ENCODE peak calls at places on chromosomes 1 and 21, in five cellular contexts. S, U, F, C and K are unnamed samples.

GRCh38 chr1:214386333-214386732 is 105.4 kb downstream of the SMYD2 start:
- DNase-seq in U (no peak), S (no peak), F (no peak), C (no peak), K (no peak)

GRCh38 chr1:153612755-153613331 is at the start of gene S100A16:
- DNase-seq in C (peak), F (peak), S (no peak), U (peak), K (peak)

GRCh38 chr21:43727571-43728466 is 8.9 kb downstream of the PDXK start:
- DNase-seq in U (no peak), S (no peak), F (peak), C (peak), K (no peak)

GRCh38 chr1:101039245-101039644 is 13.7 kb upstream of the DPH5 start:
- DNase-seq in S (no peak), U (no peak), C (no peak), F (no peak), K (no peak)

GRCh38 chr1:165408518-165408917 is 36.4 kb downstream of the RXRG start:
- DNase-seq in S (peak), F (peak), U (no peak), C (no peak), K (no peak)

GRCh38 chr1:1162597-1163537 is 10.8 kb upstream of the TTLL10 start:
- DNase-seq in F (peak), C (peak), S (no peak), U (no peak), K (no peak)

GRCh38 chr1:2629627-2630497 is 3.0 kb downstream of the MMEL1 start:
- DNase-seq in S (no peak), C (peak), U (no peak), F (no peak), K (no peak)

GRCh38 chr1:9455487-9456237 is 83.6 kb upstream of the SLC25A33 start:
- DNase-seq in U (peak), C (peak), F (peak), S (peak), K (no peak)

GRCh38 chr1:31434101-31434871 is 21.3 kb downstream of the SERINC2 start:
- DNase-seq in U (no peak), F (peak), S (peak), C (peak), K (no peak)

GRCh38 chr1:154998201-154998780 is 4.3 kb upstream of the ZBTB7B start:
- DNase-seq in U (no peak), F (no peak), S (no peak), C (peak), K (no peak)

GRCh38 chr1:156839426-156840109 is 19.3 kb downstream of the INSRR start:
- DNase-seq in C (no peak), U (no peak), S (peak), F (no peak), K (no peak)

GRCh38 chr21:38327984-38328383 is 71.2 kb downstream of the KCNJ15 start:
- DNase-seq in S (no peak), U (no peak), F (no peak), C (no peak), K (peak)

GRCh38 chr1:156510709-156511108 is 10.1 kb upstream of the MEF2D start:
- DNase-seq in U (peak), C (peak), S (no peak), F (peak), K (peak)

GRCh38 chr1:24465099-24465498 is 37.5 kb upstream of the RCAN3 start:
- DNase-seq in F (no peak), C (no peak), U (no peak), S (no peak), K (no peak)

GRCh38 chr1:44043176-44044070 is 12.2 kb upstream of the SLC6A9 start:
- DNase-seq in S (peak), C (no peak), U (no peak), F (no peak), K (no peak)

GRCh38 chr1:98749152-98749756 is 87.7 kb downstream of the SNX7 start:
- DNase-seq in C (no peak), S (no peak), F (no peak), U (no peak), K (no peak)

GRCh38 chr1:28601696-28602095 is 9.6 kb downstream of the RAB42 start:
- DNase-seq in U (peak), S (no peak), F (no peak), C (no peak), K (no peak)

GRCh38 chr1:173527151-173527826 is 50.2 kb downstream of the PRDX6 start:
- DNase-seq in F (no peak), C (no peak), S (no peak), U (peak), K (no peak)

GRCh38 chr21:39430457-39430856 is 15.1 kb downstream of the LCA5L start:
- DNase-seq in U (no peak), C (no peak), S (peak), F (no peak), K (no peak)

GRCh38 chr1:40404670-40405462 is 31.3 kb downstream of the SMAP2 start:
- DNase-seq in F (no peak), C (no peak), S (peak), U (no peak), K (no peak)

GRCh38 chr1:117967472-117967871 is 37.9 kb downstream of the WDR3 start:
- DNase-seq in F (no peak), C (no peak), U (no peak), S (peak), K (no peak)

GRCh38 chr1:205355054-205355453 is 1.7 kb downstream of the KLHDC8A start:
- DNase-seq in U (no peak), S (no peak), F (peak), C (peak), K (no peak)

GRCh38 chr1:224266105-224266935 is 63.7 kb downstream of the NVL start:
- DNase-seq in S (no peak), F (no peak), C (no peak), U (no peak), K (no peak)

GRCh38 chr1:81760487-81761097 is 40.1 kb upstream of the ADGRL2 start:
- DNase-seq in F (no peak), U (no peak), S (peak), C (no peak), K (no peak)

GRCh38 chr1:28482702-28483101 is 23.1 kb upstream of the RCC1 start:
- DNase-seq in S (no peak), F (no peak), U (no peak), C (no peak), K (no peak)

GRCh38 chr1:24415334-24415909 is at the start of gene NIPAL3:
- DNase-seq in U (peak), S (peak), C (peak), F (peak), K (peak)

GRCh38 chr1:25034736-25035522 is 104.9 kb upstream of the RUNX3 start:
- DNase-seq in C (no peak), U (no peak), S (no peak), F (no peak), K (no peak)

GRCh38 chr1:2595812-2596529 is 9.4 kb downstream of the PRXL2B start:
- DNase-seq in S (no peak), C (peak), F (no peak), U (no peak), K (peak)

GRCh38 chr21:34511787-34512451 is at the start of gene KCNE1:
- DNase-seq in S (no peak), U (peak), C (no peak), F (no peak), K (no peak)

GRCh38 chr1:16241116-16241763 is 4.3 kb upstream of the CPLANE2 start:
- DNase-seq in F (no peak), U (no peak), C (no peak), S (no peak), K (no peak)

GRCh38 chr1:91400133-91400725 is 4.4 kb downstream of the HFM1 start:
- DNase-seq in U (no peak), C (no peak), S (peak), F (no peak), K (no peak)

DNA sequence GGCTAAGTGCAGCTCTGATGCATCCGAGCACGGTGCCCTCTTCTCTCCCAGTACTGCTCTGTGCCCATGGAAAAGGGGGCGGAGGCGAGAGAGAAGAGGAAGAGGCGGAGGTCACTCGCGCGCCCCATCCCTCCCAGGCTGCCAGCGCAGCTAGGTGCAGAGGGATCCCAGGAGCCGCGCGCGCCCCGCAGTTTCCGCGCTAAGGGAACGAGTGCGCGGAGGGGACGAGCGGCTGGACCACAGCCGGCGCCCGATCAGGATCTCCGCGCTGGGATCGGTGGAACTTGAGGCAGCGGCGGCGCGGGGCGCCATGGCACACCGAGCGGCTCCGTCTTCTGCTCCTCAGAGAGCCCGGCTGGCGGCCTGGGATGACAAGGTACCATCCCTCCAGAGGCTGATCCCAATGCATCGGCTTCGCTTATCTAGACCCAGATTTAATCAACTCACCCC is at the start of gene PTGFR:
- DNase-seq in U (peak), F (no peak), S (peak), C (peak), K (no peak)
- H3K4me3 ChIP-seq in U (peak), F (peak), S (peak), C (peak), K (peak)

GRCh38 chr1:112674986-112675727 is 698 bp downstream of the MOV10 start:
- DNase-seq in C (peak), S (peak), F (no peak), U (peak), K (no peak)

GRCh38 chr1:112674440-112674985 is at the start of gene MOV10:
- DNase-seq in C (peak), U (peak), S (peak), F (peak), K (peak)

GRCh38 chr1:112673589-112674439 is 645 bp upstream of the MOV10 start:
- DNase-seq in S (peak), C (no peak), U (peak), F (no peak), K (no peak)

GRCh38 chr1:112672842-112673241 is 1.6 kb upstream of the MOV10 start:
- DNase-seq in C (no peak), U (no peak), F (no peak), S (no peak), K (no peak)

GRCh38 chr1:112672009-112672408 is 2.5 kb upstream of the MOV10 start:
- DNase-seq in C (no peak), S (no peak), U (no peak), F (no peak), K (no peak)
- H3K27ac ChIP-seq in C (no peak), S (no peak), U (no peak), F (no peak), K (no peak)

GRCh38 chr1:115364044-115364775 is 26.2 kb upstream of the NGF start:
- DNase-seq in S (no peak), U (no peak), C (no peak), F (no peak), K (no peak)
- TF ChIP-seq CTCF in S (no peak), U (no peak), C (no peak), F (no peak), K (no peak)

DNA sequence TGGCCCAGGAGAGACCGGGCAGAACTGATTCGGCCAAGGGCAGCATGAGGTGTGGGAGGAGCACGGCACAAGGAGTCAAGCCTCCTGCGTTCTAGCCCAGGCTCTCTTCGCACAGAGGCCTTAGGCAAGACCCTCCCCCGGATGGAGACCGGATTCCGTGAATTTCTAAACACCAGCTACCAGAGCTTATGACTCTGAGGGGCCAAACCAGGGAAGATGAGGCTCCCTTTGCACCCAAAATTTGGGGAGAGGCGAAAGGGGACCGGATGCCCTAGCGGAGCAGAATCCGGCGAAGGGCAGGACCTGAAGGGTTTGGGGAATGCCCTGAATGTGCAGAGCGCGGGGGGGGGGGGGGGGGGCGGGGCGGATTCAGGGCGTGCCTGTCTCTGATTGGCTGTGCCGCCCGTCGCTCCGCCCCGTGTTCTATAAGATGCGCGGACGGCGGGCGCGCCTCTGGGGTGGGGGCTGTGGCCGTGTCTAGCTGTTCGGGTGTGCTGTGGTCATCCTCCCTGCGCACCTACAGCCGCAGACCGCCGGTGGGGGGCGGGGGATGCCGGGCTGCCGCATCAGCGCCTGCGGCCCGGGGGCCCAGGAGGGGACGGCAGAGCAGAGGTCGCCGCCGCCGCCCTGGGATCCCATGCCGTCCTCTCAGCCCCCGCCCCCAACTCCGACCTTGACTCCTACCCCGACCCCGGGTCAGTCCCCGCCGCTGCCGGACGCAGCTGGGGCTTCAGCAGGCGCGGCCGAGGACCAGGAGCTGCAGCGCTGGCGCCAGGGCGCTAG is at the start of gene TRNP1:
- DNase-seq in U (peak), S (peak), F (peak), C (peak), K (no peak)
- H3K4me3 ChIP-seq in U (peak), S (peak), F (peak), C (peak), K (peak)

GRCh38 chr1:184049836-184050468 is 1.6 kb upstream of the TSEN15 start:
- DNase-seq in F (no peak), U (no peak), C (no peak), S (no peak), K (no peak)

GRCh38 chr1:184049291-184049690 is 2.2 kb upstream of the TSEN15 start:
- DNase-seq in S (no peak), F (no peak), C (no peak), U (no peak), K (no peak)

GRCh38 chr1:184051138-184051484 is 419 bp upstream of the TSEN15 start:
- DNase-seq in F (no peak), S (no peak), U (no peak), C (no peak), K (no peak)

GRCh38 chr1:184050631-184051030 is 899 bp upstream of the TSEN15 start:
- DNase-seq in F (no peak), S (no peak), U (no peak), C (no peak), K (no peak)

GRCh38 chr1:184048841-184049240 is 2.7 kb upstream of the TSEN15 start:
- DNase-seq in U (no peak), C (no peak), S (no peak), F (no peak), K (no peak)
- H3K27ac ChIP-seq in U (no peak), C (no peak), S (no peak), F (no peak), K (no peak)

GRCh38 chr1:183942933-183943693 is 94.4 kb downstream of the COLGALT2 start:
- DNase-seq in F (no peak), C (no peak), U (no peak), S (peak), K (no peak)
- TF ChIP-seq CTCF in F (no peak), C (no peak), U (no peak), S (no peak), K (no peak)

GRCh38 chr1:197003132-197003531 is 25.8 kb downstream of the CFHR5 start:
- DNase-seq in F (no peak), C (no peak), S (no peak), U (no peak), K (no peak)
- H3K4me3 ChIP-seq in F (no peak), C (no peak), S (no peak), U (no peak), K (no peak)

GRCh38 chr1:178145605-178146004 is 51.7 kb downstream of the RASAL2 start:
- DNase-seq in C (no peak), S (no peak), U (no peak), F (no peak), K (no peak)
- H3K27ac ChIP-seq in C (no peak), S (no peak), U (no peak), F (no peak), K (no peak)

GRCh38 chr21:46264690-46265144 is 20.7 kb downstream of the MCM3AP start:
- DNase-seq in S (no peak), C (no peak), U (no peak), F (no peak), K (no peak)

GRCh38 chr21:46266946-46267345 is 18.5 kb downstream of the MCM3AP start:
- DNase-seq in U (no peak), S (no peak), F (no peak), C (no peak), K (no peak)

GRCh38 chr21:46264046-46264689 is 21.2 kb downstream of the MCM3AP start:
- DNase-seq in U (no peak), S (no peak), F (no peak), C (no peak), K (no peak)

GRCh38 chr21:46268371-46268770 is 17.0 kb downstream of the MCM3AP start:
- DNase-seq in S (no peak), C (no peak), F (no peak), U (no peak), K (no peak)

DNA sequence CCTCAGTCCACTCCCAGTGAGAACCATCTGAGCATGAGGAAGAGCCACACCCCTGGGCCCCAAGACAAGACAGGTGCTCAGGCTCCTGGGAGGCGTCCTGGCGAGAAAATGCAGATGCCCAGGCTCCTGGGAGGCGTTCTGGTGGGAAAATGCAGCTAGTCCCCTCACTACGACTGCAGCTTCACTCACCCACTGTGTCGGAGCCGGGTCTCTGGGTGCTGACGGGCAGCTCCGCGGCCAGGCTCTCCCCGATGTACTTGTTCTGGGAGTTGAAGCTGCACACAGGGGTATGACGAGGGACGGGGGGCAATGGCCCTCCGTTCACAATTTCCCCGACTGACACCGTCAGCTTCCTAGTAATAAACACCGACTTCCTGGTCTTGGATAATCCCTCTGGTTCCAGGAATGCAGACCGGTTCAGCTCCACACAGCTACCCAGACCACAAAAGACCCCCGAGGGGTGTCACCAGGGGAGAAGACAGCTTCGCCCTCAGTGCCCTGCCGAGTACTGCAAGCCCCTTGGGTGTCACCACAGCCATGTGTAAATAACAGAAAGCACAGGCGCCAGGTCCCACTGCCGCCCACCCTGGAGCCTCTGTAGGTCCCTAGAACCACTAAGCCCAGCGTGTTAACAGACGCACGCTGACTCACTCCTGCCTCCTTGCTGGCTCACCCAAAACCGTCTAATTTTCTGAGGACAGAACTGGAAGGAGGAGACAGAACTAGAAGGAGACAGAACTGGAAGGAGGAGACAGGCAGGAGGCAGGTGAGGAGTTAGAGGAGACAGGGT is 19.5 kb downstream of the MCM3AP start:
- DNase-seq in F (no peak), C (no peak), S (no peak), U (no peak), K (no peak)
- TF ChIP-seq CTCF in F (no peak), C (no peak), S (no peak), U (no peak), K (no peak)